ENCODE peak calls at places on chromosome 16, in nine cellular contexts. One of them, this sample, is unnamed.
A peak's percentile ranks its signal among the peaks of the same experiment; 100 is the strongest.

GRCh38 chr16:51994597-51994996 is 552.3 kb downstream of the TOX3 start:
- DNase-seq in Panc1: peak; percentile 30
- DNase-seq in activated CD8-positive, alpha-beta T cell treated with anti-CD3 and anti-CD28 coated beads for 36 hours: no peak
- DNase-seq in mesothelial cell of epicardium: peak; percentile 36
- DNase-seq in Peyer's patch: peak; percentile 71
- DNase-seq in brain microvascular endothelial cell: no peak
- DNase-seq in fibroblast of the aortic adventitia: no peak
- DNase-seq in endothelial cell of umbilical vein: no peak
- DNase-seq in Calu3: peak; percentile 98
- DNase-seq in this sample: peak; percentile 77

GRCh38 chr16:67341250-67341649 is 14.6 kb downstream of the LRRC36 start:
- DNase-seq in Panc1: no peak
- DNase-seq in activated CD8-positive, alpha-beta T cell treated with anti-CD3 and anti-CD28 coated beads for 36 hours: no peak
- DNase-seq in mesothelial cell of epicardium: no peak
- DNase-seq in Peyer's patch: no peak
- DNase-seq in brain microvascular endothelial cell: no peak
- DNase-seq in fibroblast of the aortic adventitia: no peak
- DNase-seq in endothelial cell of umbilical vein: no peak
- DNase-seq in Calu3: no peak
- DNase-seq in this sample: no peak

GRCh38 chr16:27235938-27236245 is 32.6 kb downstream of the KDM8 start:
- DNase-seq in Panc1: no peak
- DNase-seq in activated CD8-positive, alpha-beta T cell treated with anti-CD3 and anti-CD28 coated beads for 36 hours: no peak
- DNase-seq in mesothelial cell of epicardium: no peak
- DNase-seq in Peyer's patch: no peak
- DNase-seq in brain microvascular endothelial cell: no peak
- DNase-seq in fibroblast of the aortic adventitia: no peak
- DNase-seq in endothelial cell of umbilical vein: no peak
- DNase-seq in Calu3: no peak
- DNase-seq in this sample: peak; percentile 59

GRCh38 chr16:73094371-73094770 is 46.4 kb upstream of the ZFHX3 start:
- DNase-seq in Panc1: no peak
- DNase-seq in activated CD8-positive, alpha-beta T cell treated with anti-CD3 and anti-CD28 coated beads for 36 hours: no peak
- DNase-seq in mesothelial cell of epicardium: no peak
- DNase-seq in Peyer's patch: no peak
- DNase-seq in brain microvascular endothelial cell: no peak
- DNase-seq in fibroblast of the aortic adventitia: no peak
- DNase-seq in endothelial cell of umbilical vein: no peak
- DNase-seq in Calu3: no peak
- DNase-seq in this sample: no peak

GRCh38 chr16:55495616-55496289 is 13.1 kb upstream of the LPCAT2 start:
- DNase-seq in Panc1: no peak
- DNase-seq in activated CD8-positive, alpha-beta T cell treated with anti-CD3 and anti-CD28 coated beads for 36 hours: no peak
- DNase-seq in mesothelial cell of epicardium: no peak
- DNase-seq in Peyer's patch: no peak
- DNase-seq in brain microvascular endothelial cell: peak; percentile 55
- DNase-seq in fibroblast of the aortic adventitia: peak; percentile 96
- DNase-seq in endothelial cell of umbilical vein: no peak
- DNase-seq in Calu3: no peak
- DNase-seq in this sample: no peak

GRCh38 chr16:74776926-74777325 is 2.3 kb upstream of the FA2H start:
- DNase-seq in Panc1: no peak
- DNase-seq in activated CD8-positive, alpha-beta T cell treated with anti-CD3 and anti-CD28 coated beads for 36 hours: no peak
- DNase-seq in mesothelial cell of epicardium: no peak
- DNase-seq in Peyer's patch: no peak
- DNase-seq in brain microvascular endothelial cell: no peak
- DNase-seq in fibroblast of the aortic adventitia: no peak
- DNase-seq in endothelial cell of umbilical vein: no peak
- DNase-seq in Calu3: no peak
- DNase-seq in this sample: no peak

GRCh38 chr16:6576646-6577045 is 756.0 kb upstream of the RBFOX1 start:
- DNase-seq in Panc1: no peak
- DNase-seq in activated CD8-positive, alpha-beta T cell treated with anti-CD3 and anti-CD28 coated beads for 36 hours: no peak
- DNase-seq in mesothelial cell of epicardium: no peak
- DNase-seq in Peyer's patch: no peak
- DNase-seq in brain microvascular endothelial cell: no peak
- DNase-seq in fibroblast of the aortic adventitia: no peak
- DNase-seq in endothelial cell of umbilical vein: no peak
- DNase-seq in Calu3: no peak
- DNase-seq in this sample: no peak

GRCh38 chr16:46972429-46972970 is 974 bp downstream of the DNAJA2 start:
- DNase-seq in Panc1: no peak
- DNase-seq in activated CD8-positive, alpha-beta T cell treated with anti-CD3 and anti-CD28 coated beads for 36 hours: no peak
- DNase-seq in mesothelial cell of epicardium: no peak
- DNase-seq in Peyer's patch: no peak
- DNase-seq in brain microvascular endothelial cell: peak; percentile 5
- DNase-seq in fibroblast of the aortic adventitia: peak; percentile 39
- DNase-seq in endothelial cell of umbilical vein: peak; percentile 20
- DNase-seq in Calu3: no peak
- DNase-seq in this sample: no peak

GRCh38 chr16:9844361-9844760 is 337.9 kb downstream of the GRIN2A start:
- DNase-seq in Panc1: no peak
- DNase-seq in activated CD8-positive, alpha-beta T cell treated with anti-CD3 and anti-CD28 coated beads for 36 hours: no peak
- DNase-seq in mesothelial cell of epicardium: no peak
- DNase-seq in Peyer's patch: no peak
- DNase-seq in brain microvascular endothelial cell: peak; percentile 31
- DNase-seq in fibroblast of the aortic adventitia: peak; percentile 75
- DNase-seq in endothelial cell of umbilical vein: peak; percentile 6
- DNase-seq in Calu3: peak; percentile 32
- DNase-seq in this sample: no peak

GRCh38 chr16:88601313-88602036 is 31.3 kb downstream of the ZC3H18 start:
- DNase-seq in Panc1: no peak
- DNase-seq in activated CD8-positive, alpha-beta T cell treated with anti-CD3 and anti-CD28 coated beads for 36 hours: no peak
- DNase-seq in mesothelial cell of epicardium: no peak
- DNase-seq in Peyer's patch: no peak
- DNase-seq in brain microvascular endothelial cell: no peak
- DNase-seq in fibroblast of the aortic adventitia: no peak
- DNase-seq in endothelial cell of umbilical vein: no peak
- DNase-seq in Calu3: no peak
- DNase-seq in this sample: no peak

GRCh38 chr16:8346291-8346690 is 244.0 kb downstream of the TMEM114 start:
- DNase-seq in Panc1: no peak
- DNase-seq in activated CD8-positive, alpha-beta T cell treated with anti-CD3 and anti-CD28 coated beads for 36 hours: peak; percentile 3
- DNase-seq in mesothelial cell of epicardium: no peak
- DNase-seq in Peyer's patch: no peak
- DNase-seq in brain microvascular endothelial cell: no peak
- DNase-seq in fibroblast of the aortic adventitia: no peak
- DNase-seq in endothelial cell of umbilical vein: no peak
- DNase-seq in Calu3: no peak
- DNase-seq in this sample: no peak

GRCh38 chr16:10745856-10746255 is 2.2 kb downstream of the NUBP1 start:
- DNase-seq in Panc1: no peak
- DNase-seq in activated CD8-positive, alpha-beta T cell treated with anti-CD3 and anti-CD28 coated beads for 36 hours: no peak
- DNase-seq in mesothelial cell of epicardium: no peak
- DNase-seq in Peyer's patch: no peak
- DNase-seq in brain microvascular endothelial cell: no peak
- DNase-seq in fibroblast of the aortic adventitia: peak; percentile 25
- DNase-seq in endothelial cell of umbilical vein: no peak
- DNase-seq in Calu3: no peak
- DNase-seq in this sample: no peak

GRCh38 chr16:53175118-53175517 is 120.3 kb downstream of the CHD9 start:
- DNase-seq in Panc1: no peak
- DNase-seq in activated CD8-positive, alpha-beta T cell treated with anti-CD3 and anti-CD28 coated beads for 36 hours: no peak
- DNase-seq in mesothelial cell of epicardium: no peak
- DNase-seq in Peyer's patch: no peak
- DNase-seq in brain microvascular endothelial cell: no peak
- DNase-seq in fibroblast of the aortic adventitia: no peak
- DNase-seq in endothelial cell of umbilical vein: no peak
- DNase-seq in Calu3: no peak
- DNase-seq in this sample: no peak

GRCh38 chr16:83233153-83233552 is 574.6 kb upstream of the HSBP1 start:
- DNase-seq in Panc1: no peak
- DNase-seq in activated CD8-positive, alpha-beta T cell treated with anti-CD3 and anti-CD28 coated beads for 36 hours: no peak
- DNase-seq in mesothelial cell of epicardium: no peak
- DNase-seq in Peyer's patch: no peak
- DNase-seq in brain microvascular endothelial cell: peak; percentile 82
- DNase-seq in fibroblast of the aortic adventitia: peak; percentile 18
- DNase-seq in endothelial cell of umbilical vein: no peak
- DNase-seq in Calu3: no peak
- DNase-seq in this sample: no peak

GRCh38 chr16:28838558-28838918 is 7.6 kb downstream of the TUFM start:
- DNase-seq in Panc1: no peak
- DNase-seq in activated CD8-positive, alpha-beta T cell treated with anti-CD3 and anti-CD28 coated beads for 36 hours: no peak
- DNase-seq in mesothelial cell of epicardium: no peak
- DNase-seq in Peyer's patch: no peak
- DNase-seq in brain microvascular endothelial cell: no peak
- DNase-seq in fibroblast of the aortic adventitia: no peak
- DNase-seq in endothelial cell of umbilical vein: no peak
- DNase-seq in Calu3: no peak
- DNase-seq in this sample: no peak

GRCh38 chr16:58099097-58099955 is 29.9 kb downstream of the CFAP20 start:
- DNase-seq in Panc1: no peak
- DNase-seq in activated CD8-positive, alpha-beta T cell treated with anti-CD3 and anti-CD28 coated beads for 36 hours: no peak
- DNase-seq in mesothelial cell of epicardium: no peak
- DNase-seq in Peyer's patch: no peak
- DNase-seq in brain microvascular endothelial cell: no peak
- DNase-seq in fibroblast of the aortic adventitia: no peak
- DNase-seq in endothelial cell of umbilical vein: no peak
- DNase-seq in Calu3: no peak
- DNase-seq in this sample: peak; percentile 50

GRCh38 chr16:4318171-4318910 is 2.5 kb downstream of the GLIS2 start:
- DNase-seq in Panc1: no peak
- DNase-seq in activated CD8-positive, alpha-beta T cell treated with anti-CD3 and anti-CD28 coated beads for 36 hours: no peak
- DNase-seq in mesothelial cell of epicardium: no peak
- DNase-seq in Peyer's patch: no peak
- DNase-seq in brain microvascular endothelial cell: no peak
- DNase-seq in fibroblast of the aortic adventitia: peak; percentile 63
- DNase-seq in endothelial cell of umbilical vein: no peak
- DNase-seq in Calu3: no peak
- DNase-seq in this sample: no peak

GRCh38 chr16:30609002-30609927 is 924 bp downstream of the ZNF689 start:
- DNase-seq in Panc1: no peak
- DNase-seq in activated CD8-positive, alpha-beta T cell treated with anti-CD3 and anti-CD28 coated beads for 36 hours: peak; percentile 52
- DNase-seq in mesothelial cell of epicardium: peak; percentile 37
- DNase-seq in Peyer's patch: no peak
- DNase-seq in brain microvascular endothelial cell: peak; percentile 18
- DNase-seq in fibroblast of the aortic adventitia: peak; percentile 35
- DNase-seq in endothelial cell of umbilical vein: peak; percentile 48
- DNase-seq in Calu3: peak; percentile 59
- DNase-seq in this sample: peak; percentile 86

GRCh38 chr16:70594569-70594968 is 51.8 kb upstream of the IL34 start:
- DNase-seq in Panc1: no peak
- DNase-seq in activated CD8-positive, alpha-beta T cell treated with anti-CD3 and anti-CD28 coated beads for 36 hours: no peak
- DNase-seq in mesothelial cell of epicardium: no peak
- DNase-seq in Peyer's patch: no peak
- DNase-seq in brain microvascular endothelial cell: no peak
- DNase-seq in fibroblast of the aortic adventitia: peak; percentile 61
- DNase-seq in endothelial cell of umbilical vein: peak; percentile 35
- DNase-seq in Calu3: no peak
- DNase-seq in this sample: peak; percentile 76

GRCh38 chr16:47069291-47069690 is 74.5 kb downstream of the NETO2 start:
- DNase-seq in Panc1: no peak
- DNase-seq in activated CD8-positive, alpha-beta T cell treated with anti-CD3 and anti-CD28 coated beads for 36 hours: no peak
- DNase-seq in mesothelial cell of epicardium: no peak
- DNase-seq in Peyer's patch: no peak
- DNase-seq in brain microvascular endothelial cell: no peak
- DNase-seq in fibroblast of the aortic adventitia: no peak
- DNase-seq in endothelial cell of umbilical vein: no peak
- DNase-seq in Calu3: no peak
- DNase-seq in this sample: no peak

GRCh38 chr16:58047557-58048348 is 22.2 kb downstream of the MMP15 start:
- DNase-seq in Panc1: no peak
- DNase-seq in activated CD8-positive, alpha-beta T cell treated with anti-CD3 and anti-CD28 coated beads for 36 hours: no peak
- DNase-seq in mesothelial cell of epicardium: no peak
- DNase-seq in Peyer's patch: peak; percentile 43
- DNase-seq in brain microvascular endothelial cell: no peak
- DNase-seq in fibroblast of the aortic adventitia: no peak
- DNase-seq in endothelial cell of umbilical vein: no peak
- DNase-seq in Calu3: no peak
- DNase-seq in this sample: no peak

DNA sequence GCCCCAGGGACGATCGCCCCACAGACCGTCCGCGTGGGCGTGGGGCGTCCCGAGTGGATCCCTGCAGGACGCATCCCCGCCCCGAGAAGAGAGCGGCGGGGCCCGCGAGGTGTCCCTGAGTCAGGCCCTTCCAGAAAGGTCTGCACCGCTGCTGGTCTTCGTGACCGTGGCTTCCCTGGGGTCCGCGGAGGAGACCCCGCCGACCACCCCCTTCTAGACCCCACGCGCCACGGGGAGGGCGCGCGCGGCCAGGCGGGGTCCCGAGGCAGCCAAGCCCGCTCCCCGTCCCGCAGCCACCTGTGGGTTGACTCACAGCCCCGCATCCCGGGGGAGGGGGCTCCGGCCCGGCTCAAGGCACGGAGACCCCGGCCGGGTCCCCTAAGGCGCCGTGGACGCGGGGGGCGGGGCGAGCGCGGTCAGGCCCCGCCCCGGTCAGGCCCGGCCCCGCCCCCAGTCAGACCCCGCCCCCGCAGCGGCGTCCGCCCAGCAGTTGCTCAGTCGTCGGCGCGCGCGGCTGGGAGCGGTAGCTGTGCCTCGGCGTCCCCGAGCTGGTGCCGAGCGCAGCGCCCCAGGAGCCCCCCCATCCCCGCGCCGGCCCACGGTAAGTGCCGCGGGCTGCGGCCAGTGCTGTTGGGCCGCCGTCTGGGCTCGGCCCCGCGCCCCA is at the start of gene BAIAP3:
- DNase-seq in Panc1: no peak
- DNase-seq in activated CD8-positive, alpha-beta T cell treated with anti-CD3 and anti-CD28 coated beads for 36 hours: peak; percentile 67
- DNase-seq in mesothelial cell of epicardium: no peak
- DNase-seq in Peyer's patch: peak; percentile 72
- DNase-seq in brain microvascular endothelial cell: no peak
- DNase-seq in fibroblast of the aortic adventitia: no peak
- DNase-seq in endothelial cell of umbilical vein: no peak
- DNase-seq in Calu3: peak; percentile 62
- DNase-seq in this sample: no peak
- TF ChIP-seq CTCF in Panc1: no peak
- TF ChIP-seq CTCF in activated CD8-positive, alpha-beta T cell treated with anti-CD3 and anti-CD28 coated beads for 36 hours: no peak
- TF ChIP-seq CTCF in mesothelial cell of epicardium: no peak
- TF ChIP-seq CTCF in Peyer's patch: no peak
- TF ChIP-seq CTCF in brain microvascular endothelial cell: no peak
- TF ChIP-seq CTCF in fibroblast of the aortic adventitia: no peak
- TF ChIP-seq CTCF in endothelial cell of umbilical vein: no peak
- TF ChIP-seq CTCF in Calu3: no peak
- TF ChIP-seq CTCF in this sample: no peak

GRCh38 chr16:85894266-85894665 is 4.7 kb upstream of the IRF8 start:
- DNase-seq in Panc1: no peak
- DNase-seq in activated CD8-positive, alpha-beta T cell treated with anti-CD3 and anti-CD28 coated beads for 36 hours: peak; percentile 63
- DNase-seq in mesothelial cell of epicardium: no peak
- DNase-seq in Peyer's patch: peak; percentile 71
- DNase-seq in brain microvascular endothelial cell: no peak
- DNase-seq in fibroblast of the aortic adventitia: no peak
- DNase-seq in endothelial cell of umbilical vein: no peak
- DNase-seq in Calu3: peak; percentile 67
- DNase-seq in this sample: no peak
- TF ChIP-seq CTCF in Panc1: no peak
- TF ChIP-seq CTCF in activated CD8-positive, alpha-beta T cell treated with anti-CD3 and anti-CD28 coated beads for 36 hours: peak; percentile 22
- TF ChIP-seq CTCF in mesothelial cell of epicardium: no peak
- TF ChIP-seq CTCF in Peyer's patch: peak; percentile 55
- TF ChIP-seq CTCF in brain microvascular endothelial cell: no peak
- TF ChIP-seq CTCF in fibroblast of the aortic adventitia: no peak
- TF ChIP-seq CTCF in endothelial cell of umbilical vein: no peak
- TF ChIP-seq CTCF in Calu3: peak; percentile 31
- TF ChIP-seq CTCF in this sample: peak; percentile 11

GRCh38 chr16:84548971-84549844 is 44.7 kb upstream of the MEAK7 start:
- DNase-seq in Panc1: no peak
- DNase-seq in activated CD8-positive, alpha-beta T cell treated with anti-CD3 and anti-CD28 coated beads for 36 hours: peak; percentile 82
- DNase-seq in mesothelial cell of epicardium: no peak
- DNase-seq in Peyer's patch: no peak
- DNase-seq in brain microvascular endothelial cell: no peak
- DNase-seq in fibroblast of the aortic adventitia: no peak
- DNase-seq in endothelial cell of umbilical vein: peak; percentile 62
- DNase-seq in Calu3: no peak
- DNase-seq in this sample: no peak
- TF ChIP-seq CTCF in Panc1: no peak
- TF ChIP-seq CTCF in activated CD8-positive, alpha-beta T cell treated with anti-CD3 and anti-CD28 coated beads for 36 hours: peak; percentile 19
- TF ChIP-seq CTCF in mesothelial cell of epicardium: no peak
- TF ChIP-seq CTCF in Peyer's patch: no peak
- TF ChIP-seq CTCF in brain microvascular endothelial cell: no peak
- TF ChIP-seq CTCF in fibroblast of the aortic adventitia: no peak
- TF ChIP-seq CTCF in endothelial cell of umbilical vein: no peak
- TF ChIP-seq CTCF in Calu3: no peak
- TF ChIP-seq CTCF in this sample: no peak

GRCh38 chr16:22968931-22969330 is 155.0 kb downstream of the HS3ST2 start:
- DNase-seq in Panc1: no peak
- DNase-seq in activated CD8-positive, alpha-beta T cell treated with anti-CD3 and anti-CD28 coated beads for 36 hours: no peak
- DNase-seq in mesothelial cell of epicardium: no peak
- DNase-seq in Peyer's patch: no peak
- DNase-seq in brain microvascular endothelial cell: no peak
- DNase-seq in fibroblast of the aortic adventitia: no peak
- DNase-seq in endothelial cell of umbilical vein: no peak
- DNase-seq in Calu3: no peak
- DNase-seq in this sample: no peak
- TF ChIP-seq CTCF in Panc1: no peak
- TF ChIP-seq CTCF in activated CD8-positive, alpha-beta T cell treated with anti-CD3 and anti-CD28 coated beads for 36 hours: no peak
- TF ChIP-seq CTCF in mesothelial cell of epicardium: no peak
- TF ChIP-seq CTCF in Peyer's patch: no peak
- TF ChIP-seq CTCF in brain microvascular endothelial cell: no peak
- TF ChIP-seq CTCF in fibroblast of the aortic adventitia: no peak
- TF ChIP-seq CTCF in endothelial cell of umbilical vein: no peak
- TF ChIP-seq CTCF in Calu3: no peak
- TF ChIP-seq CTCF in this sample: no peak